ENCODE peak calls at places on chromosomes 11 and 22, in four cellular contexts. K is sigmoid colon, U is AG10803, I is kidney. E is an unnamed sample.
A peak's percentile ranks its signal among the peaks of the same experiment; 100 is the strongest.

GRCh38 chr11:12432507-12432906 is 55.1 kb downstream of the PARVA start:
- DNase-seq in K (no peak), U (no peak), I (no peak), E (no peak)

GRCh38 chr11:96486890-96487633 is 97.2 kb downstream of the JRKL start:
- DNase-seq in K (no peak), U (no peak), I (no peak), E (peak; percentile 71)

GRCh38 chr11:33329705-33330329 is 72.6 kb downstream of the HIPK3 start:
- DNase-seq in K (peak; percentile 71), U (peak; percentile 71), I (no peak), E (no peak)

GRCh38 chr11:40168461-40168860 is 1291.0 kb downstream of the LRRC4C start:
- DNase-seq in K (no peak), U (no peak), I (no peak), E (no peak)

GRCh38 chr11:120307476-120307875 is 17.6 kb upstream of the TLCD5 start:
- DNase-seq in K (no peak), U (no peak), I (no peak), E (no peak)

GRCh38 chr11:236774-237767 is at the start of gene PSMD13:
- DNase-seq in K (peak; percentile 90), U (peak; percentile 74), I (peak; percentile 96), E (peak; percentile 95)

GRCh38 chr11:115676206-115676605 is 172.0 kb upstream of the CADM1 start:
- DNase-seq in K (peak; percentile 20), U (no peak), I (no peak), E (no peak)

GRCh38 chr22:39718921-39719320 is 148.4 kb downstream of the CACNA1I start:
- DNase-seq in K (no peak), U (no peak), I (no peak), E (peak; percentile 33)

GRCh38 chr11:101584651-101585050 is 844 bp upstream of the TRPC6 start:
- DNase-seq in K (no peak), U (no peak), I (no peak), E (no peak)

GRCh38 chr11:96260526-96260925 is 82.5 kb downstream of the MAML2 start:
- DNase-seq in K (no peak), U (no peak), I (no peak), E (no peak)

GRCh38 chr22:22463855-22464540 is 44.5 kb downstream of the ZNF280B start:
- DNase-seq in K (no peak), U (peak; percentile 55), I (no peak), E (no peak)

GRCh38 chr22:31923166-31923565 is 21.2 kb upstream of the YWHAH start:
- DNase-seq in K (peak; percentile 75), U (no peak), I (no peak), E (no peak)

GRCh38 chr11:9893474-9893873 is 229.6 kb downstream of the SWAP70 start:
- DNase-seq in K (no peak), U (no peak), I (no peak), E (no peak)

GRCh38 chr11:76962583-76963416 is 71.4 kb upstream of the B3GNT6 start:
- DNase-seq in K (no peak), U (no peak), I (no peak), E (no peak)

GRCh38 chr11:130371004-130371590 is 56.4 kb upstream of the ZBTB44 start:
- DNase-seq in K (no peak), U (no peak), I (no peak), E (no peak)

GRCh38 chr11:64900263-64900678 is 16.7 kb downstream of the ATG2A start:
- DNase-seq in K (no peak), U (no peak), I (peak; percentile 61), E (no peak)

GRCh38 chr11:101914349-101914736 is 467 bp upstream of the CEP126 start:
- DNase-seq in K (no peak), U (peak; percentile 64), I (no peak), E (no peak)

GRCh38 chr11:86688398-86689179 is 16.2 kb upstream of the ME3 start:
- DNase-seq in K (no peak), U (peak; percentile 93), I (no peak), E (no peak)

GRCh38 chr11:112024778-112025678 is at the start of gene DLAT:
- DNase-seq in K (peak; percentile 91), U (peak; percentile 81), I (peak; percentile 94), E (peak; percentile 95)

GRCh38 chr22:19495562-19496323 is 16.0 kb downstream of the CDC45 start:
- DNase-seq in K (no peak), U (peak; percentile 39), I (no peak), E (no peak)

GRCh38 chr11:1682225-1682901 is 14.6 kb upstream of the KRTAP5-6 start:
- DNase-seq in K (no peak), U (no peak), I (no peak), E (no peak)

GRCh38 chr11:19281041-19281440 is 40.3 kb upstream of the E2F8 start:
- DNase-seq in K (no peak), U (no peak), I (no peak), E (no peak)

GRCh38 chr22:45497746-45498145 is 4.9 kb upstream of the FBLN1 start:
- DNase-seq in K (no peak), U (no peak), I (peak; percentile 18), E (no peak)
- H3K4me3 ChIP-seq in K (no peak overlapping the region), U (no peak overlapping the region), I (no peak overlapping the region), E (no peak overlapping the region)

DNA sequence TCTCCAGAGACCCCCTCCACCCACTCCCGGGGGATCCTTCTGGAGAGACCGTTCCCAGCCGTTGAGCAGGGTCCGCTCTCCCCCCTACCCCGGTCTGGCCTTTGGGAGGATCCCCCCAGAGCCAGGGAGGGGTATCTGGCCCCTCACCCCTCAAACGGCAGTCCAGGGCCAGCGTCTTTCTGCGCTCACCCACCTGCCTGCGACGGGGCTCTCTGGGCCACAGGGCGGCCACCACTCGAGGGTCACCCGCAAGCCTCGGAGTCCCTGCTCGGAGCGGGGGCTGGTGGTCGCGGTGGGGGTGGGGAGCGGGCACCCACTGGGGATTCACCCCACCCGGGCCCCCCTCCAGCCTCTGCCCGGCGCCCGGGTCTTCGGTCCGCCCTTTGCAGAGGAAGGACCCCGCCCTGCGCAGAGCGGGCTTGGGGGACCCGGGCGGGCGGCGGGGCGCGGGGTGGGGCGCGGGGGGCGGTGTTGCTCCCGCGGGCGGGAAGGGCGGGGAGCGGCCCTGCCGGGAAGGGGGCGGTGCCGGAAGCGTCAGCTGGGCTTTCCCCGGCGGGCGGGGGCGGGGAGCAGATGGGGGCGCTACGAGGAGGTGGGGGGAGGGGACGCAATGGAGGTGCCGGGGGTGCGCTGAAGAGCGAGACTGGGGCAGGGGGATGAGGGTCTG is 16.6 kb downstream of the CRELD2 start:
- DNase-seq in K (peak; percentile 93), U (peak; percentile 62), I (peak; percentile 98), E (peak; percentile 95)
- H3K4me3 ChIP-seq in K (peak overlapping the region; percentile 41), U (peak overlapping the region; percentile 69), I (peak overlapping the region; percentile 29), E (peak overlapping the region; percentile 63)

GRCh38 chr11:127006311-127006710 is 5.7 kb upstream of the KIRREL3 start:
- DNase-seq in K (no peak), U (peak; percentile 65), I (no peak), E (no peak)
- H3K4me3 ChIP-seq in K (no peak overlapping the region), U (no peak overlapping the region), I (no peak overlapping the region), E (no peak overlapping the region)

GRCh38 chr22:50302041-50302541 is 5.4 kb downstream of the PLXNB2 start:
- DNase-seq in K (no peak), U (peak; percentile 24), I (no peak), E (peak; percentile 85)
- H3K4me3 ChIP-seq in K (no peak overlapping the region), U (no peak overlapping the region), I (no peak overlapping the region), E (peak overlapping the region; percentile 21)

GRCh38 chr11:70353900-70354568 is 44.3 kb upstream of the CTTN start:
- DNase-seq in K (no peak), U (no peak), I (no peak), E (no peak)

GRCh38 chr11:70360211-70360610 is 38.1 kb upstream of the CTTN start:
- DNase-seq in K (no peak), U (no peak), I (no peak), E (no peak)

GRCh38 chr11:70354629-70355028 is 43.7 kb upstream of the CTTN start:
- DNase-seq in K (no peak), U (no peak), I (no peak), E (no peak)

GRCh38 chr11:70359806-70360205 is 38.5 kb upstream of the CTTN start:
- DNase-seq in K (no peak), U (no peak), I (no peak), E (no peak)

GRCh38 chr11:70358797-70359196 is 39.5 kb upstream of the CTTN start:
- DNase-seq in K (no peak), U (no peak), I (no peak), E (no peak)
- H3K4me3 ChIP-seq in K (no peak overlapping the region), U (no peak overlapping the region), I (no peak overlapping the region), E (no peak overlapping the region)

GRCh38 chr11:47351159-47352126 is 1.1 kb downstream of the MYBPC3 start:
- DNase-seq in K (no peak), U (no peak), I (no peak), E (no peak)
- H3K4me3 ChIP-seq in K (no peak overlapping the region), U (no peak overlapping the region), I (no peak overlapping the region), E (no peak overlapping the region)

GRCh38 chr11:66856496-66857233 is at the start of gene LRFN4:
- DNase-seq in K (peak; percentile 71), U (no peak), I (no peak), E (peak; percentile 84)

GRCh38 chr11:66857927-66858185 is 992 bp downstream of the LRFN4 start:
- DNase-seq in K (no peak), U (no peak), I (no peak), E (no peak)

GRCh38 chr11:66858186-66858938 is 1.5 kb downstream of the LRFN4 start:
- DNase-seq in K (peak; percentile 68), U (no peak), I (peak; percentile 80), E (no peak)

GRCh38 chr11:66855574-66856495 is 1.0 kb upstream of the LRFN4 start:
- DNase-seq in K (peak; percentile 96), U (peak; percentile 91), I (peak; percentile 98), E (peak; percentile 98)

GRCh38 chr11:66857234-66857926 is 516 bp downstream of the LRFN4 start:
- DNase-seq in K (peak; percentile 63), U (no peak), I (peak; percentile 80), E (no peak)
- H3K4me3 ChIP-seq in K (no peak overlapping the region), U (peak overlapping the region; percentile 63), I (no peak overlapping the region), E (peak overlapping the region; percentile 71)

GRCh38 chr22:21029486-21030025 is 2.8 kb downstream of the SLC7A4 start:
- DNase-seq in K (no peak), U (no peak), I (no peak), E (no peak)
- H3K4me3 ChIP-seq in K (no peak overlapping the region), U (no peak overlapping the region), I (no peak overlapping the region), E (no peak overlapping the region)

GRCh38 chr11:2929511-2929879 is 275 bp upstream of the PHLDA2 start:
- DNase-seq in K (peak; percentile 72), U (peak; percentile 72), I (peak; percentile 92), E (peak; percentile 88)
- H3K4me3 ChIP-seq in K (no peak overlapping the region), U (peak overlapping the region; percentile 59), I (peak overlapping the region; percentile 40), E (peak overlapping the region; percentile 64)

GRCh38 chr11:69297926-69298777 is 4.2 kb downstream of the MYEOV start:
- DNase-seq in K (peak; percentile 83), U (peak; percentile 83), I (peak; percentile 96), E (peak; percentile 91)

GRCh38 chr11:69297225-69297925 is 3.4 kb downstream of the MYEOV start:
- DNase-seq in K (peak; percentile 93), U (peak; percentile 99), I (peak; percentile 98), E (peak; percentile 96)

GRCh38 chr11:69300124-69301032 is 6.4 kb downstream of the MYEOV start:
- DNase-seq in K (no peak), U (peak; percentile 78), I (no peak), E (peak; percentile 57)

GRCh38 chr11:69299572-69299971 is 5.6 kb downstream of the MYEOV start:
- DNase-seq in K (no peak), U (no peak), I (peak; percentile 68), E (peak; percentile 60)

GRCh38 chr11:69298778-69299461 is 5.0 kb downstream of the MYEOV start:
- DNase-seq in K (no peak), U (no peak), I (peak; percentile 75), E (peak; percentile 60)
- H3K4me3 ChIP-seq in K (no peak overlapping the region), U (no peak overlapping the region), I (peak overlapping the region; percentile 19), E (peak overlapping the region; percentile 23)